ENCODE peak calls at places on chromosome 13, in ten cellular contexts. V, S, R, W, D, U, E, J, T and H are unnamed samples.

GRCh38 chr13:110463876-110464510 is 97.5 kb downstream of the RAB20 start:
- DNase-seq in W (no peak), D (no peak), T (no peak), S (no peak), U (no peak), V (no peak), R (no peak), J (no peak), E (no peak), H (no peak)

GRCh38 chr13:19661126-19661525 is 27.7 kb downstream of the MPHOSPH8 start:
- DNase-seq in S (no peak), E (no peak), R (no peak), J (no peak), U (no peak), D (no peak), W (no peak), T (no peak), V (no peak), H (no peak)

GRCh38 chr13:89324582-89324981 is 1653.4 kb downstream of the SLITRK5 start:
- DNase-seq in E (no peak), U (no peak), V (no peak), T (no peak), D (no peak), S (no peak), R (no peak), J (no peak), W (no peak), H (no peak)

GRCh38 chr13:46596501-46596900 is 43.5 kb downstream of the LRCH1 start:
- DNase-seq in T (no peak), D (no peak), E (no peak), R (no peak), U (no peak), S (no peak), V (no peak), W (no peak), J (no peak), H (no peak)

GRCh38 chr13:44305845-44306244 is 67.8 kb upstream of the SERP2 start:
- DNase-seq in S (no peak), V (peak), T (no peak), E (no peak), W (peak), U (no peak), D (no peak), J (no peak), R (no peak), H (no peak)

GRCh38 chr13:64239372-64239771 is 2823.7 kb upstream of the PCDH20 start:
- DNase-seq in J (no peak), R (no peak), D (no peak), E (no peak), V (peak), U (no peak), S (no peak), T (no peak), W (peak), H (no peak)

GRCh38 chr13:29483211-29483610 is 112.3 kb downstream of the SLC7A1 start:
- DNase-seq in W (no peak), R (no peak), T (no peak), E (no peak), V (no peak), J (no peak), S (no peak), D (no peak), U (no peak), H (no peak)

GRCh38 chr13:109276261-109276660 is 510.1 kb downstream of the IRS2 start:
- DNase-seq in R (no peak), S (no peak), V (no peak), U (no peak), D (no peak), T (no peak), E (no peak), W (no peak), J (no peak), H (no peak)

GRCh38 chr13:40206241-40207109 is 460.0 kb downstream of the FOXO1 start:
- DNase-seq in V (peak), T (no peak), D (no peak), S (no peak), U (peak), W (no peak), R (peak), J (no peak), E (peak), H (no peak)

GRCh38 chr13:31209172-31209818 is 9.5 kb downstream of the B3GLCT start:
- DNase-seq in W (peak), V (no peak), D (no peak), U (no peak), T (no peak), J (no peak), R (no peak), S (peak), E (peak), H (no peak)

GRCh38 chr13:95204231-95204765 is 97.0 kb downstream of the ABCC4 start:
- DNase-seq in U (no peak), V (no peak), J (no peak), E (no peak), T (no peak), W (no peak), R (no peak), S (no peak), D (no peak), H (no peak)

GRCh38 chr13:48446454-48446853 is 33.5 kb upstream of the LPAR6 start:
- DNase-seq in V (peak), U (no peak), J (no peak), T (no peak), W (peak), E (peak), S (peak), R (no peak), D (no peak), H (no peak)

GRCh38 chr13:24910502-24911134 is 146.6 kb downstream of the RNF17 start:
- DNase-seq in W (peak), U (no peak), T (no peak), R (no peak), S (no peak), D (no peak), V (no peak), J (no peak), E (peak), H (no peak)

GRCh38 chr13:73851104-73851503 is 283.1 kb downstream of the KLF12 start:
- DNase-seq in R (no peak), S (no peak), W (no peak), J (no peak), E (peak), T (no peak), V (peak), U (no peak), D (no peak), H (no peak)

GRCh38 chr13:46983881-46984280 is 87.0 kb upstream of the HTR2A start:
- DNase-seq in U (no peak), W (peak), T (no peak), J (no peak), S (no peak), D (no peak), V (peak), R (no peak), E (no peak), H (no peak)

GRCh38 chr13:101624210-101624922 is 171.9 kb downstream of the ITGBL1 start:
- DNase-seq in V (peak), U (no peak), R (no peak), E (peak), J (no peak), S (no peak), W (no peak), T (no peak), D (no peak), H (no peak)

GRCh38 chr13:100646030-100646673 is 28.4 kb downstream of the TMTC4 start:
- DNase-seq in J (no peak), V (peak), R (no peak), T (no peak), E (peak), U (no peak), S (peak), D (no peak), W (peak), H (no peak)